ENCODE peak calls at places on chromosomes 7 and 10, in four cellular contexts. L is upper lobe of right lung, D is coronary artery, V is HFF-Myc. H is an unnamed sample.

GRCh38 chr10:28801247-28801646 is 123.9 kb downstream of the BAMBI start:
- DNase-seq in L (no peak), D (no peak), V (no peak), H (no peak)

GRCh38 chr7:44064791-44065430 is 456 bp downstream of the PGAM2 start:
- DNase-seq in L (peak), D (peak), V (no peak), H (no peak)

GRCh38 chr10:87092861-87093460 is 1.7 kb downstream of the GLUD1 start:
- DNase-seq in L (no peak), D (no peak), V (no peak), H (no peak)

GRCh38 chr7:103689262-103689661 is 243.3 kb upstream of the SLC26A5 start:
- DNase-seq in L (no peak), D (no peak), V (no peak), H (no peak)

GRCh38 chr10:75431180-75432111 is at the start of gene LRMDA:
- DNase-seq in L (peak), D (no peak), V (no peak), H (no peak)

GRCh38 chr10:114551310-114551972 is 106.6 kb downstream of the ABLIM1 start:
- DNase-seq in L (peak), D (no peak), V (no peak), H (no peak)

GRCh38 chr10:101285519-101286070 is 56.3 kb upstream of the LBX1 start:
- DNase-seq in L (no peak), D (no peak), V (no peak), H (no peak)

GRCh38 chr10:102280397-102281015 is 35.2 kb downstream of the GBF1 start:
- DNase-seq in L (no peak), D (no peak), V (no peak), H (no peak)

GRCh38 chr10:108060246-108060645 is 895.7 kb upstream of the SORCS1 start:
- DNase-seq in L (no peak), D (no peak), V (no peak), H (no peak)

GRCh38 chr10:15088428-15089261 is at the start of gene ACBD7:
- DNase-seq in L (peak), D (peak), V (no peak), H (peak)

GRCh38 chr10:121418126-121418777 is 180.0 kb downstream of the FGFR2 start:
- DNase-seq in L (no peak), D (no peak), V (no peak), H (no peak)

GRCh38 chr10:93403152-93403551 is 79.0 kb downstream of the MYOF start:
- DNase-seq in L (no peak), D (no peak), V (no peak), H (no peak)

GRCh38 chr10:124600051-124600880 is 138.6 kb downstream of the LHPP start:
- DNase-seq in L (no peak), D (no peak), V (no peak), H (no peak)

GRCh38 chr7:112001089-112001826 is 204.9 kb downstream of the DOCK4 start:
- DNase-seq in L (no peak), D (no peak), V (peak), H (no peak)

GRCh38 chr10:28551086-28551485 is 18.2 kb downstream of the WAC start:
- DNase-seq in L (no peak), D (no peak), V (no peak), H (no peak)

GRCh38 chr7:128829391-128830166 is 627 bp upstream of the FLNC start:
- DNase-seq in L (no peak), D (no peak), V (no peak), H (no peak)

GRCh38 chr7:111678281-111678680 is 116.0 kb upstream of the IMMP2L start:
- DNase-seq in L (no peak), D (no peak), V (no peak), H (no peak)

GRCh38 chr10:14240253-14241189 is 90.2 kb downstream of the FRMD4A start:
- DNase-seq in L (no peak), D (no peak), V (no peak), H (no peak)

GRCh38 chr10:95430231-95430951 is 130.8 kb downstream of the SORBS1 start:
- DNase-seq in L (no peak), D (no peak), V (no peak), H (peak)

GRCh38 chr10:113037222-113037621 is 87.2 kb downstream of the TCF7L2 start:
- DNase-seq in L (no peak), D (peak), V (no peak), H (no peak)

GRCh38 chr10:110228066-110228465 is 20.7 kb downstream of the MXI1 start:
- DNase-seq in L (no peak), D (no peak), V (no peak), H (no peak)

GRCh38 chr10:96618648-96619047 is 31.8 kb upstream of the TM9SF3 start:
- DNase-seq in L (no peak), D (no peak), V (no peak), H (no peak)

GRCh38 chr10:69742928-69743602 is 58.6 kb upstream of the COL13A1 start:
- DNase-seq in L (no peak), D (no peak), V (no peak), H (no peak)

GRCh38 chr7:122304604-122304975 is at the start of gene FEZF1:
- DNase-seq in L (no peak), D (no peak), V (no peak), H (no peak)

GRCh38 chr10:69715899-69716606 is 85.7 kb upstream of the COL13A1 start:
- DNase-seq in L (peak), D (peak), V (no peak), H (no peak)

GRCh38 chr10:102773986-102774385 is 30.2 kb downstream of the WBP1L start:
- DNase-seq in L (no peak), D (no peak), V (no peak), H (no peak)

GRCh38 chr7:51273360-51273759 is 43.2 kb downstream of the COBL start:
- DNase-seq in L (no peak), D (no peak), V (no peak), H (no peak)

GRCh38 chr10:96271017-96271815 is at the start of gene BLNK:
- DNase-seq in L (peak), D (no peak), V (no peak), H (peak)

GRCh38 chr10:71693377-71693776 is 26.2 kb downstream of the C10orf105 start:
- DNase-seq in L (no peak), D (no peak), V (no peak), H (no peak)

GRCh38 chr10:21860718-21861117 is 142.8 kb downstream of the DNAJC1 start:
- DNase-seq in L (no peak), D (no peak), V (no peak), H (no peak)

GRCh38 chr7:69840248-69840647 is 242.0 kb downstream of the AUTS2 start:
- DNase-seq in L (no peak), D (no peak), V (no peak), H (no peak)

GRCh38 chr10:81496626-81497025 is 378.4 kb upstream of the NRG3 start:
- DNase-seq in L (no peak), D (no peak), V (no peak), H (no peak)
- H3K4me3 ChIP-seq in L (no peak), D (no peak), V (no peak), H (no peak)

GRCh38 chr10:97683556-97684357 is 3.3 kb downstream of the AVPI1 start:
- DNase-seq in L (no peak), D (no peak), V (no peak), H (no peak)
- H3K4me3 ChIP-seq in L (peak), D (peak), V (peak), H (peak)

GRCh38 chr10:79407811-79408795 is 37.3 kb downstream of the ZCCHC24 start:
- DNase-seq in L (no peak), D (no peak), V (peak), H (peak)
- H3K4me3 ChIP-seq in L (no peak), D (peak), V (no peak), H (no peak)

DNA sequence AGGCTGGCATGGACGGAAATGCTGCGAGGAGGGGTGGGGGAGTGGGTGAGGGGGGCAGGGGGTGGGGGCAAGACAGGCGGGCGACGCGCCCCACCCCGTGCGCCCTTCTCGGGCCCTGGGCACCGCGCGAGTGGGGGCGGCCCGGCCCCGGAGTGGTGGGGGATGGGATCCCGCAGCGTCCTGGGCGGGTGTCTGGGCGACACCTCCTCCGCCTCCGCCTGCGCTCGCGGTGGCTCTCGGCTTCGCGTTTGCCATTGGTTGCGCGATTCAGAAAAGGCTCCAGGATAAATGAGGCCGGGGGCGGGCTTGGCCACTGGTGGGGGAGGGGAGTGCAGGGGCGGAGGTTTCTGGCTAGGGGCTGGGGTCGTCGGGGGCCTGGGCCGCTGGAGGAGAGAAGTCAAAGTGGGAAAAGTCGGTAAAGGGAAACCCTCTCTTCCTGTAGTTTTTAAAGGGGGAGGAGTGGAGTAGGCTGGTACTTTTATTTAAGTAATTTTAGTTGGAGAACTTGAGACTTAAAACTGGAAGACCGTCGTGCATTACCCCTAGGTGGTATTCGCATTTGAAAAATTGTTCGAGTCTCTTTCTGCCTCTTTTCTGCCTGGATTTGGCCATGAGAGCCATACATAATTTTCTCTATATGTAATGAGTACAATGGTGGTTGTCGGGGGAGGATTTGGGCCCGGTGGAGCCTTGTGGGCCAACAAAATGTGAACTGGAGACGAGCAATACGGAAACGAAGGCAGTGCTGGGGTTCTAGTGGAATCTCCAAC is 984 bp upstream of the IGF2BP3 start:
- DNase-seq in L (no peak), D (no peak), V (no peak), H (no peak)
- H3K4me3 ChIP-seq in L (no peak), D (peak), V (peak), H (peak)